ENCODE peak calls at places on chromosomes 1 and 21, in nine cellular contexts. One of them, this sample, is unnamed.
A peak's percentile ranks its signal among the peaks of the same experiment; 100 is the strongest.

GRCh38 chr1:9700340-9700739 is 48.8 kb downstream of the PIK3CD start:
- DNase-seq in endothelial cell of umbilical vein: no peak
- DNase-seq in left ventricle myocardium inferior: no peak
- DNase-seq in cardiac muscle cell: peak; percentile 48
- DNase-seq in kidney: no peak
- DNase-seq in uterus: no peak
- DNase-seq in HCT116: peak; percentile 45
- DNase-seq in stomach: no peak
- DNase-seq in astrocyte: peak; percentile 90
- DNase-seq in this sample: no peak

GRCh38 chr1:56551691-56552090 is 27.7 kb downstream of the PLPP3 start:
- DNase-seq in endothelial cell of umbilical vein: no peak
- DNase-seq in left ventricle myocardium inferior: no peak
- DNase-seq in cardiac muscle cell: no peak
- DNase-seq in kidney: no peak
- DNase-seq in uterus: no peak
- DNase-seq in HCT116: no peak
- DNase-seq in stomach: peak; percentile 40
- DNase-seq in astrocyte: peak; percentile 56
- DNase-seq in this sample: no peak

GRCh38 chr1:25694167-25694566 is 77.6 kb downstream of the MAN1C1 start:
- DNase-seq in endothelial cell of umbilical vein: no peak
- DNase-seq in left ventricle myocardium inferior: no peak
- DNase-seq in cardiac muscle cell: no peak
- DNase-seq in kidney: no peak
- DNase-seq in uterus: peak; percentile 75
- DNase-seq in HCT116: no peak
- DNase-seq in stomach: no peak
- DNase-seq in astrocyte: peak; percentile 56
- DNase-seq in this sample: no peak

GRCh38 chr1:8412183-8412831 is 94.4 kb downstream of the SLC45A1 start:
- DNase-seq in endothelial cell of umbilical vein: peak; percentile 96
- DNase-seq in left ventricle myocardium inferior: no peak
- DNase-seq in cardiac muscle cell: peak; percentile 92
- DNase-seq in kidney: no peak
- DNase-seq in uterus: peak; percentile 53
- DNase-seq in HCT116: no peak
- DNase-seq in stomach: no peak
- DNase-seq in astrocyte: peak; percentile 93
- DNase-seq in this sample: no peak

GRCh38 chr21:37176716-37177115 is 90.4 kb downstream of the VPS26C start:
- DNase-seq in endothelial cell of umbilical vein: no peak
- DNase-seq in left ventricle myocardium inferior: no peak
- DNase-seq in cardiac muscle cell: no peak
- DNase-seq in kidney: no peak
- DNase-seq in uterus: no peak
- DNase-seq in HCT116: no peak
- DNase-seq in stomach: peak; percentile 72
- DNase-seq in astrocyte: no peak
- DNase-seq in this sample: no peak

GRCh38 chr1:11525151-11525505 is 46.2 kb downstream of the DISP3 start:
- DNase-seq in endothelial cell of umbilical vein: no peak
- DNase-seq in left ventricle myocardium inferior: no peak
- DNase-seq in cardiac muscle cell: no peak
- DNase-seq in kidney: no peak
- DNase-seq in uterus: no peak
- DNase-seq in HCT116: no peak
- DNase-seq in stomach: no peak
- DNase-seq in astrocyte: no peak
- DNase-seq in this sample: no peak

GRCh38 chr1:64984737-64985136 is 18.4 kb upstream of the JAK1 start:
- DNase-seq in endothelial cell of umbilical vein: no peak
- DNase-seq in left ventricle myocardium inferior: no peak
- DNase-seq in cardiac muscle cell: no peak
- DNase-seq in kidney: no peak
- DNase-seq in uterus: no peak
- DNase-seq in HCT116: no peak
- DNase-seq in stomach: no peak
- DNase-seq in astrocyte: no peak
- DNase-seq in this sample: no peak

GRCh38 chr1:99535470-99536164 is 110.3 kb upstream of the PALMD start:
- DNase-seq in endothelial cell of umbilical vein: no peak
- DNase-seq in left ventricle myocardium inferior: no peak
- DNase-seq in cardiac muscle cell: no peak
- DNase-seq in kidney: no peak
- DNase-seq in uterus: no peak
- DNase-seq in HCT116: no peak
- DNase-seq in stomach: no peak
- DNase-seq in astrocyte: no peak
- DNase-seq in this sample: no peak

GRCh38 chr1:52746189-52746588 is 19.9 kb downstream of the ZYG11B start:
- DNase-seq in endothelial cell of umbilical vein: no peak
- DNase-seq in left ventricle myocardium inferior: no peak
- DNase-seq in cardiac muscle cell: no peak
- DNase-seq in kidney: no peak
- DNase-seq in uterus: no peak
- DNase-seq in HCT116: no peak
- DNase-seq in stomach: no peak
- DNase-seq in astrocyte: no peak
- DNase-seq in this sample: no peak

GRCh38 chr21:31885146-31885545 is 12.3 kb downstream of the HUNK start:
- DNase-seq in endothelial cell of umbilical vein: no peak
- DNase-seq in left ventricle myocardium inferior: no peak
- DNase-seq in cardiac muscle cell: no peak
- DNase-seq in kidney: no peak
- DNase-seq in uterus: no peak
- DNase-seq in HCT116: no peak
- DNase-seq in stomach: no peak
- DNase-seq in astrocyte: no peak
- DNase-seq in this sample: no peak

GRCh38 chr1:153532769-153533599 is 2.8 kb downstream of the S100A6 start:
- DNase-seq in endothelial cell of umbilical vein: peak; percentile 85
- DNase-seq in left ventricle myocardium inferior: peak; percentile 84
- DNase-seq in cardiac muscle cell: peak; percentile 88
- DNase-seq in kidney: peak; percentile 94
- DNase-seq in uterus: peak; percentile 91
- DNase-seq in HCT116: peak; percentile 81
- DNase-seq in stomach: peak; percentile 88
- DNase-seq in astrocyte: peak; percentile 62
- DNase-seq in this sample: peak; percentile 70
- H3K4me3 ChIP-seq in endothelial cell of umbilical vein: peak overlapping the region; percentile 81
- H3K4me3 ChIP-seq in left ventricle myocardium inferior: peak overlapping the region; percentile 93
- H3K4me3 ChIP-seq in cardiac muscle cell: no peak overlapping the region
- H3K4me3 ChIP-seq in kidney: peak overlapping the region; percentile 91
- H3K4me3 ChIP-seq in uterus: peak overlapping the region; percentile 96
- H3K4me3 ChIP-seq in HCT116: peak overlapping the region; percentile 74
- H3K4me3 ChIP-seq in stomach: peak overlapping the region; percentile 78
- H3K4me3 ChIP-seq in astrocyte: peak overlapping the region; percentile 85
- H3K4me3 ChIP-seq in this sample: peak overlapping the region; percentile 17

GRCh38 chr1:19113362-19114092 is 96.5 kb downstream of the UBR4 start:
- DNase-seq in endothelial cell of umbilical vein: peak; percentile 34
- DNase-seq in left ventricle myocardium inferior: no peak
- DNase-seq in cardiac muscle cell: peak; percentile 51
- DNase-seq in kidney: no peak
- DNase-seq in uterus: peak; percentile 28
- DNase-seq in HCT116: peak; percentile 33
- DNase-seq in stomach: no peak
- DNase-seq in astrocyte: no peak
- DNase-seq in this sample: no peak
- TF ChIP-seq CTCF in endothelial cell of umbilical vein: peak; percentile 60
- TF ChIP-seq CTCF in left ventricle myocardium inferior: peak; percentile 52
- TF ChIP-seq CTCF in cardiac muscle cell: peak; percentile 61
- TF ChIP-seq CTCF in kidney: peak; percentile 51
- TF ChIP-seq CTCF in uterus: peak; percentile 31
- TF ChIP-seq CTCF in HCT116: peak; percentile 53
- TF ChIP-seq CTCF in stomach: no peak
- TF ChIP-seq CTCF in astrocyte: peak; percentile 37
- TF ChIP-seq CTCF in this sample: peak; percentile 50

DNA sequence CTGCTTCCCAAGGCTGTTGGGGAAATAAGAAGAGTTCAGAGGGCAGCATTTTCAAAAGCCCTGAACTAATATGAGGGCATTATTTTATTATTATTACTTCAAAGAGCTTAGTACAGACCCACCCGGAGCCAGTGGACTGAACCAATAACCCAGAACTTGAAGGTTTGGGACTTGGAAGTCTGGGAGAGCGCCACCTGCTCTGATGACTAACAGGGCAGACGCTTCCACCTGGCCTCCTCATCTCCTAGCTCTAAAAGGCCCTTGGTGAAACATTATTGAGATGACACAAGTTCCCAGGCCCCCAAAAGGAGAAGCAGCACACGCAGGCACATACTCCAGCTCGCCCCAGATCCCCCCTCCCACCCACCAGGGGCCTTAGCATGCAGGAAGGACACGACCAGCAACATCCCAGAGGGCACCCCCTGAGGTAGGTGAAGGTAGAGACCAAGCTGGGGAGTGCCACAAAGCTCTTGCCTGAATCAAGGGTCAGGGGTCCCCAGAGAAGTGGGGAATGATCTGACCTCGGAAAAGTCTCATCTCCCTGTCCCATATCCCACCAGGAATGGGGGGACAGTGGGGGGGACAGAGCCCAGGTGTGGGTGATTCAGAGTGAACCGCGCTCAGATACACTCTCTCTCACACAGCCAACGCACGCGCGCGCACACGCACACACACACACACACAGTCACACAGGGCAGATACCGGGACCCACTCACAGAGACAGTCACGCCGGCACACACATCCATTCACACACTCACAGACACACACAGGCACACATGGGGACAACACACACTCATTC is 1.2 kb downstream of the DLGAP3 start:
- DNase-seq in endothelial cell of umbilical vein: no peak
- DNase-seq in left ventricle myocardium inferior: no peak
- DNase-seq in cardiac muscle cell: no peak
- DNase-seq in kidney: no peak
- DNase-seq in uterus: no peak
- DNase-seq in HCT116: no peak
- DNase-seq in stomach: no peak
- DNase-seq in astrocyte: no peak
- DNase-seq in this sample: no peak
- H3K4me3 ChIP-seq in endothelial cell of umbilical vein: no peak overlapping the region
- H3K4me3 ChIP-seq in left ventricle myocardium inferior: peak overlapping the region; percentile 63
- H3K4me3 ChIP-seq in cardiac muscle cell: peak overlapping the region; percentile 62
- H3K4me3 ChIP-seq in kidney: peak overlapping the region; percentile 59
- H3K4me3 ChIP-seq in uterus: no peak overlapping the region
- H3K4me3 ChIP-seq in HCT116: no peak overlapping the region
- H3K4me3 ChIP-seq in stomach: peak overlapping the region; percentile 64
- H3K4me3 ChIP-seq in astrocyte: no peak overlapping the region
- H3K4me3 ChIP-seq in this sample: peak overlapping the region; percentile 34

DNA sequence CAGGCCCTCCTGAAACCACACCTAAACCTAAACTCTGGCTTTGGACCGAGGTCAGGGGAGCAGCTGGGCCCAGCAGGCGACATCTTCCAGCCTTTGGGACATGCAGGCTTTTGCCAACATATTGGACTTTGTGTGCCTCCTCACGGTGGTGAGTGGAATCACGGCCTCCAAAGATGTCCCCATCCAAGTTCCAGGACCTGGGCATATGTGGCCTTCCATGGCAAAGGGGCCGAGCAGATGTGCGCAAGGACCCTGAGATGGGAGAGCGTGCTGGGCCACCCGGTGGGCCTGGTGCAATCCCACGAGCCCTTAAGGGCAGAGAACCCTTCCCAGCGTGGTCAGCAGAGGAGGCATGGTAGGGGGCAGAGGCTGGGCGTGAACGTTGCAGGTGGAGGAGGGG is 160.8 kb upstream of the C1orf174 start:
- DNase-seq in endothelial cell of umbilical vein: no peak
- DNase-seq in left ventricle myocardium inferior: no peak
- DNase-seq in cardiac muscle cell: no peak
- DNase-seq in kidney: no peak
- DNase-seq in uterus: no peak
- DNase-seq in HCT116: no peak
- DNase-seq in stomach: no peak
- DNase-seq in astrocyte: no peak
- DNase-seq in this sample: no peak
- TF ChIP-seq CTCF in endothelial cell of umbilical vein: no peak
- TF ChIP-seq CTCF in left ventricle myocardium inferior: no peak
- TF ChIP-seq CTCF in cardiac muscle cell: no peak
- TF ChIP-seq CTCF in kidney: no peak
- TF ChIP-seq CTCF in uterus: no peak
- TF ChIP-seq CTCF in HCT116: peak; percentile 8
- TF ChIP-seq CTCF in stomach: no peak
- TF ChIP-seq CTCF in astrocyte: no peak
- TF ChIP-seq CTCF in this sample: no peak

GRCh38 chr21:44927259-44927586 is 6.5 kb upstream of the ITGB2 start:
- DNase-seq in endothelial cell of umbilical vein: no peak
- DNase-seq in left ventricle myocardium inferior: no peak
- DNase-seq in cardiac muscle cell: no peak
- DNase-seq in kidney: no peak
- DNase-seq in uterus: no peak
- DNase-seq in HCT116: no peak
- DNase-seq in stomach: no peak
- DNase-seq in astrocyte: no peak
- DNase-seq in this sample: no peak

GRCh38 chr21:44926364-44927101 is 5.8 kb upstream of the ITGB2 start:
- DNase-seq in endothelial cell of umbilical vein: no peak
- DNase-seq in left ventricle myocardium inferior: peak; percentile 16
- DNase-seq in cardiac muscle cell: peak; percentile 13
- DNase-seq in kidney: peak; percentile 73
- DNase-seq in uterus: no peak
- DNase-seq in HCT116: no peak
- DNase-seq in stomach: no peak
- DNase-seq in astrocyte: peak; percentile 37
- DNase-seq in this sample: peak; percentile 53

GRCh38 chr21:44929799-44930542 is 9.3 kb upstream of the ITGB2 start:
- DNase-seq in endothelial cell of umbilical vein: no peak
- DNase-seq in left ventricle myocardium inferior: peak; percentile 6
- DNase-seq in cardiac muscle cell: no peak
- DNase-seq in kidney: peak; percentile 50
- DNase-seq in uterus: no peak
- DNase-seq in HCT116: no peak
- DNase-seq in stomach: no peak
- DNase-seq in astrocyte: no peak
- DNase-seq in this sample: no peak

GRCh38 chr21:44929242-44929798 is 8.6 kb upstream of the ITGB2 start:
- DNase-seq in endothelial cell of umbilical vein: no peak
- DNase-seq in left ventricle myocardium inferior: no peak
- DNase-seq in cardiac muscle cell: no peak
- DNase-seq in kidney: peak; percentile 68
- DNase-seq in uterus: no peak
- DNase-seq in HCT116: no peak
- DNase-seq in stomach: no peak
- DNase-seq in astrocyte: no peak
- DNase-seq in this sample: no peak

GRCh38 chr21:44927587-44928461 is 7.1 kb upstream of the ITGB2 start:
- DNase-seq in endothelial cell of umbilical vein: no peak
- DNase-seq in left ventricle myocardium inferior: peak; percentile 46
- DNase-seq in cardiac muscle cell: peak; percentile 61
- DNase-seq in kidney: peak; percentile 94
- DNase-seq in uterus: no peak
- DNase-seq in HCT116: no peak
- DNase-seq in stomach: no peak
- DNase-seq in astrocyte: peak; percentile 55
- DNase-seq in this sample: no peak
- H3K4me3 ChIP-seq in endothelial cell of umbilical vein: no peak overlapping the region
- H3K4me3 ChIP-seq in left ventricle myocardium inferior: peak overlapping the region; percentile 14
- H3K4me3 ChIP-seq in cardiac muscle cell: no peak overlapping the region
- H3K4me3 ChIP-seq in kidney: no peak overlapping the region
- H3K4me3 ChIP-seq in uterus: no peak overlapping the region
- H3K4me3 ChIP-seq in HCT116: peak overlapping the region; percentile 44
- H3K4me3 ChIP-seq in stomach: peak overlapping the region; percentile 12
- H3K4me3 ChIP-seq in astrocyte: no peak overlapping the region
- H3K4me3 ChIP-seq in this sample: no peak overlapping the region

This sample was measured in dorsolateral prefrontal cortex.